ENCODE peak calls at places on chromosomes 5 and 9, in ten cellular contexts. T, W, M, V, O, S, Z, N, X and E are unnamed samples.

GRCh38 chr9:121253162-121253561 is 14.8 kb upstream of the GSN start:
- DNase-seq in O (no peak), W (no peak), Z (no peak), S (no peak), V (no peak), M (no peak), T (no peak), X (no peak), N (no peak), E (no peak)

GRCh38 chr9:686381-686813 is 155.1 kb upstream of the DMRT1 start:
- DNase-seq in M (peak; percentile 63), O (no peak), Z (no peak), T (no peak), S (no peak), N (no peak), W (no peak), V (no peak), X (no peak), E (no peak)

GRCh38 chr9:114112778-114113585 is 13.9 kb upstream of the KIF12 start:
- DNase-seq in X (peak; percentile 22), M (peak; percentile 68), N (peak; percentile 88), V (no peak), T (no peak), Z (no peak), W (no peak), O (peak; percentile 33), S (no peak), E (no peak)

GRCh38 chr9:114372971-114373591 is 14.7 kb downstream of the AKNA start:
- DNase-seq in X (no peak), V (no peak), Z (no peak), M (no peak), O (no peak), T (peak; percentile 99), S (peak; percentile 78), N (peak; percentile 36), W (no peak), E (no peak)

GRCh38 chr9:135857371-135857786 is 50.0 kb downstream of the CAMSAP1 start:
- DNase-seq in S (no peak), X (peak; percentile 11), T (no peak), N (no peak), V (no peak), O (no peak), W (no peak), Z (no peak), M (peak; percentile 30), E (no peak)

GRCh38 chr9:89745601-89746376 is 141.0 kb downstream of the GADD45G start:
- DNase-seq in O (no peak), X (no peak), T (no peak), N (no peak), V (no peak), M (no peak), W (no peak), S (no peak), Z (no peak), E (peak; percentile 12)

GRCh38 chr9:33024126-33024965 is 727 bp upstream of the DNAJA1 start:
- DNase-seq in T (peak; percentile 42), X (peak; percentile 20), S (no peak), W (no peak), N (no peak), Z (no peak), M (no peak), O (no peak), V (peak; percentile 8), E (peak; percentile 17)

GRCh38 chr5:58330781-58331180 is 129.1 kb downstream of the PLK2 start:
- DNase-seq in V (no peak), O (no peak), M (no peak), X (no peak), Z (no peak), S (no peak), W (no peak), N (no peak), T (no peak), E (no peak)

GRCh38 chr9:90805006-90805993 is 3.7 kb downstream of the SYK start:
- DNase-seq in Z (peak; percentile 60), M (no peak), W (no peak), O (no peak), X (no peak), V (no peak), T (no peak), N (peak; percentile 19), S (no peak), E (peak; percentile 58)

GRCh38 chr9:37955781-37956422 is 52.0 kb upstream of the SLC25A51 start:
- DNase-seq in X (no peak), W (no peak), S (no peak), O (no peak), Z (no peak), V (no peak), N (no peak), T (no peak), M (no peak), E (no peak)

GRCh38 chr5:88675758-88676636 is 207.0 kb downstream of the MEF2C start:
- DNase-seq in N (no peak), S (no peak), T (peak; percentile 58), M (peak; percentile 43), V (peak; percentile 60), W (peak; percentile 94), X (no peak), O (peak; percentile 92), Z (no peak), E (peak; percentile 74)

GRCh38 chr5:168055982-168056381 is 235.5 kb upstream of the WWC1 start:
- DNase-seq in X (no peak), S (no peak), T (no peak), M (no peak), W (no peak), N (no peak), Z (no peak), O (no peak), V (no peak), E (no peak)

GRCh38 chr9:82882744-82883143 is 180.2 kb downstream of the RASEF start:
- DNase-seq in Z (no peak), N (no peak), W (no peak), X (peak; percentile 2), M (no peak), S (no peak), V (no peak), T (peak; percentile 24), O (no peak), E (no peak)

GRCh38 chr5:108379722-108380530 is 2.0 kb downstream of the FBXL17 start:
- DNase-seq in S (no peak), O (no peak), X (peak; percentile 14), V (no peak), T (peak; percentile 21), Z (no peak), W (peak; percentile 28), N (no peak), M (peak; percentile 3), E (no peak)

GRCh38 chr5:176319827-176320554 is 41.6 kb downstream of the KIAA1191 start:
- DNase-seq in O (no peak), S (no peak), W (no peak), Z (no peak), T (peak; percentile 7), X (no peak), M (no peak), V (no peak), N (no peak), E (no peak)

GRCh38 chr5:7261049-7261448 is 134.9 kb upstream of the ADCY2 start:
- DNase-seq in O (peak; percentile 93), X (no peak), W (no peak), V (peak; percentile 30), Z (peak; percentile 55), S (no peak), T (peak; percentile 15), N (peak; percentile 1), M (peak; percentile 5), E (peak; percentile 25)